ENCODE peak calls at places on chromosome 5, in nine cellular contexts. One of them, this sample, is unnamed.

GRCh38 chr5:89729623-89730390 is 679.7 kb downstream of the CETN3 start:
- DNase-seq in endothelial cell of umbilical vein: peak
- DNase-seq in aorta: no peak
- DNase-seq in CD8-positive, alpha-beta T cell: no peak
- DNase-seq in prostate gland: no peak
- DNase-seq in psoas muscle: no peak
- DNase-seq in coronary artery: no peak
- DNase-seq in right atrium auricular region: no peak
- DNase-seq in mammary epithelial cell: peak
- DNase-seq in this sample: no peak

GRCh38 chr5:135887447-135887864 is 8.2 kb downstream of the IL9 start:
- DNase-seq in CD8-positive, alpha-beta T cell: peak
- DNase-seq in right atrium auricular region: peak
- DNase-seq in prostate gland: peak
- DNase-seq in coronary artery: no peak
- DNase-seq in mammary epithelial cell: peak
- DNase-seq in endothelial cell of umbilical vein: peak
- DNase-seq in aorta: no peak
- DNase-seq in psoas muscle: peak
- DNase-seq in this sample: peak

GRCh38 chr5:133825631-133826289 is 142.7 kb downstream of the C5orf15 start:
- DNase-seq in coronary artery: no peak
- DNase-seq in right atrium auricular region: no peak
- DNase-seq in psoas muscle: peak
- DNase-seq in aorta: no peak
- DNase-seq in mammary epithelial cell: no peak
- DNase-seq in endothelial cell of umbilical vein: no peak
- DNase-seq in prostate gland: no peak
- DNase-seq in CD8-positive, alpha-beta T cell: peak
- DNase-seq in this sample: peak

GRCh38 chr5:174636081-174636480 is 88.3 kb upstream of the MSX2 start:
- DNase-seq in prostate gland: peak
- DNase-seq in right atrium auricular region: no peak
- DNase-seq in coronary artery: no peak
- DNase-seq in psoas muscle: no peak
- DNase-seq in CD8-positive, alpha-beta T cell: no peak
- DNase-seq in mammary epithelial cell: no peak
- DNase-seq in endothelial cell of umbilical vein: no peak
- DNase-seq in aorta: no peak
- DNase-seq in this sample: no peak

GRCh38 chr5:134512661-134512999 is 12.8 kb upstream of the JADE2 start:
- DNase-seq in prostate gland: no peak
- DNase-seq in mammary epithelial cell: no peak
- DNase-seq in CD8-positive, alpha-beta T cell: no peak
- DNase-seq in endothelial cell of umbilical vein: no peak
- DNase-seq in aorta: peak
- DNase-seq in psoas muscle: no peak
- DNase-seq in coronary artery: no peak
- DNase-seq in right atrium auricular region: no peak
- DNase-seq in this sample: no peak

GRCh38 chr5:9358961-9359686 is 186.8 kb downstream of the SEMA5A start:
- DNase-seq in aorta: no peak
- DNase-seq in endothelial cell of umbilical vein: peak
- DNase-seq in prostate gland: no peak
- DNase-seq in right atrium auricular region: no peak
- DNase-seq in mammary epithelial cell: peak
- DNase-seq in CD8-positive, alpha-beta T cell: no peak
- DNase-seq in coronary artery: no peak
- DNase-seq in psoas muscle: no peak
- DNase-seq in this sample: no peak

GRCh38 chr5:94463739-94464138 is 154.7 kb downstream of the KIAA0825 start:
- DNase-seq in mammary epithelial cell: no peak
- DNase-seq in prostate gland: no peak
- DNase-seq in endothelial cell of umbilical vein: no peak
- DNase-seq in aorta: no peak
- DNase-seq in psoas muscle: no peak
- DNase-seq in right atrium auricular region: no peak
- DNase-seq in coronary artery: no peak
- DNase-seq in CD8-positive, alpha-beta T cell: no peak
- DNase-seq in this sample: no peak

GRCh38 chr5:132668706-132669454 is 4.9 kb upstream of the IL4 start:
- DNase-seq in aorta: no peak
- DNase-seq in CD8-positive, alpha-beta T cell: no peak
- DNase-seq in psoas muscle: no peak
- DNase-seq in endothelial cell of umbilical vein: no peak
- DNase-seq in prostate gland: no peak
- DNase-seq in right atrium auricular region: no peak
- DNase-seq in coronary artery: peak
- DNase-seq in mammary epithelial cell: no peak
- DNase-seq in this sample: no peak

GRCh38 chr5:16936150-16937022 is at the start of gene MYO10:
- DNase-seq in right atrium auricular region: peak
- DNase-seq in prostate gland: peak
- DNase-seq in CD8-positive, alpha-beta T cell: no peak
- DNase-seq in psoas muscle: peak
- DNase-seq in coronary artery: peak
- DNase-seq in aorta: peak
- DNase-seq in endothelial cell of umbilical vein: peak
- DNase-seq in mammary epithelial cell: peak
- DNase-seq in this sample: no peak

GRCh38 chr5:78103226-78103722 is 191.2 kb downstream of the AP3B1 start:
- DNase-seq in mammary epithelial cell: no peak
- DNase-seq in CD8-positive, alpha-beta T cell: no peak
- DNase-seq in coronary artery: no peak
- DNase-seq in prostate gland: no peak
- DNase-seq in psoas muscle: no peak
- DNase-seq in aorta: no peak
- DNase-seq in right atrium auricular region: no peak
- DNase-seq in endothelial cell of umbilical vein: no peak
- DNase-seq in this sample: no peak

GRCh38 chr5:122680623-122681350 is 94.1 kb upstream of the SNX2 start:
- DNase-seq in aorta: no peak
- DNase-seq in psoas muscle: no peak
- DNase-seq in mammary epithelial cell: no peak
- DNase-seq in CD8-positive, alpha-beta T cell: no peak
- DNase-seq in coronary artery: no peak
- DNase-seq in endothelial cell of umbilical vein: no peak
- DNase-seq in prostate gland: no peak
- DNase-seq in right atrium auricular region: no peak
- DNase-seq in this sample: no peak

GRCh38 chr5:159953609-159954008 is 37.3 kb downstream of the ADRA1B start:
- DNase-seq in psoas muscle: no peak
- DNase-seq in endothelial cell of umbilical vein: no peak
- DNase-seq in right atrium auricular region: no peak
- DNase-seq in aorta: no peak
- DNase-seq in mammary epithelial cell: no peak
- DNase-seq in prostate gland: no peak
- DNase-seq in coronary artery: no peak
- DNase-seq in CD8-positive, alpha-beta T cell: no peak
- DNase-seq in this sample: no peak
- H3K4me3 ChIP-seq in psoas muscle: no peak
- H3K4me3 ChIP-seq in endothelial cell of umbilical vein: no peak
- H3K4me3 ChIP-seq in right atrium auricular region: no peak
- H3K4me3 ChIP-seq in aorta: no peak
- H3K4me3 ChIP-seq in mammary epithelial cell: no peak
- H3K4me3 ChIP-seq in prostate gland: no peak
- H3K4me3 ChIP-seq in coronary artery: no peak
- H3K4me3 ChIP-seq in CD8-positive, alpha-beta T cell: no peak
- H3K4me3 ChIP-seq in this sample: no peak

DNA sequence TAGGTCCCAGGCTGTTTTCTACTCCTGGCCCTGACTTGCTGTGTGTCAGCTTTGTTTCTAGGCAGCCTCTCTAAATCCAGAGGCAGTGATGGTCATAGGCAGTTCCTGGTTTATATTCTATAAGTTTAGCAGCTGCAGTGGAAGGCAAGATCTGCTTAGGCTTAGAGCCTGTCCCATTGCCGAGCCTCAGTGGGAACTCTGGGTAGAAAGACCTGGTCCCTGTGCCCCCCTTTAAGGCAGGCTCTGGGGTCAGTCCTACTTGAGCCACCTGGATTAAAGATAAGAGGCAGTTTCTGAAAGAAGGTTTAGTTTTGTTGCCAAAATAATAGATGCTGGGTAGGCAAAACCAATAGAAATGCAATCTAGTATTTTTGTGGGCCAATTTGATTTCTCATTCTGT is 13.6 kb downstream of the MCCC2 start:
- DNase-seq in endothelial cell of umbilical vein: no peak
- DNase-seq in aorta: no peak
- DNase-seq in CD8-positive, alpha-beta T cell: no peak
- DNase-seq in right atrium auricular region: no peak
- DNase-seq in coronary artery: no peak
- DNase-seq in prostate gland: no peak
- DNase-seq in psoas muscle: no peak
- DNase-seq in mammary epithelial cell: no peak
- DNase-seq in this sample: no peak
- H3K4me3 ChIP-seq in endothelial cell of umbilical vein: no peak
- H3K4me3 ChIP-seq in aorta: no peak
- H3K4me3 ChIP-seq in CD8-positive, alpha-beta T cell: no peak
- H3K4me3 ChIP-seq in right atrium auricular region: no peak
- H3K4me3 ChIP-seq in coronary artery: no peak
- H3K4me3 ChIP-seq in prostate gland: no peak
- H3K4me3 ChIP-seq in psoas muscle: no peak
- H3K4me3 ChIP-seq in mammary epithelial cell: no peak
- H3K4me3 ChIP-seq in this sample: no peak

GRCh38 chr5:156942064-156942463 is 21.0 kb downstream of the TIMD4 start:
- DNase-seq in CD8-positive, alpha-beta T cell: no peak
- DNase-seq in mammary epithelial cell: no peak
- DNase-seq in right atrium auricular region: no peak
- DNase-seq in psoas muscle: no peak
- DNase-seq in coronary artery: no peak
- DNase-seq in aorta: no peak
- DNase-seq in endothelial cell of umbilical vein: no peak
- DNase-seq in prostate gland: no peak
- DNase-seq in this sample: no peak
- H3K4me3 ChIP-seq in CD8-positive, alpha-beta T cell: no peak
- H3K4me3 ChIP-seq in mammary epithelial cell: no peak
- H3K4me3 ChIP-seq in right atrium auricular region: no peak
- H3K4me3 ChIP-seq in psoas muscle: no peak
- H3K4me3 ChIP-seq in coronary artery: no peak
- H3K4me3 ChIP-seq in aorta: no peak
- H3K4me3 ChIP-seq in endothelial cell of umbilical vein: no peak
- H3K4me3 ChIP-seq in prostate gland: no peak
- H3K4me3 ChIP-seq in this sample: no peak

GRCh38 chr5:72117281-72117680 is 10.0 kb downstream of the MAP1B start:
- DNase-seq in endothelial cell of umbilical vein: no peak
- DNase-seq in aorta: no peak
- DNase-seq in coronary artery: no peak
- DNase-seq in mammary epithelial cell: no peak
- DNase-seq in CD8-positive, alpha-beta T cell: no peak
- DNase-seq in psoas muscle: no peak
- DNase-seq in prostate gland: no peak
- DNase-seq in right atrium auricular region: no peak
- DNase-seq in this sample: no peak
- H3K4me3 ChIP-seq in endothelial cell of umbilical vein: no peak
- H3K4me3 ChIP-seq in aorta: no peak
- H3K4me3 ChIP-seq in coronary artery: peak
- H3K4me3 ChIP-seq in mammary epithelial cell: no peak
- H3K4me3 ChIP-seq in CD8-positive, alpha-beta T cell: no peak
- H3K4me3 ChIP-seq in psoas muscle: no peak
- H3K4me3 ChIP-seq in prostate gland: no peak
- H3K4me3 ChIP-seq in right atrium auricular region: no peak
- H3K4me3 ChIP-seq in this sample: no peak

GRCh38 chr5:54756796-54757402 is 228.5 kb downstream of the ESM1 start:
- DNase-seq in prostate gland: no peak
- DNase-seq in CD8-positive, alpha-beta T cell: no peak
- DNase-seq in aorta: no peak
- DNase-seq in endothelial cell of umbilical vein: no peak
- DNase-seq in coronary artery: no peak
- DNase-seq in mammary epithelial cell: peak
- DNase-seq in psoas muscle: no peak
- DNase-seq in right atrium auricular region: no peak
- DNase-seq in this sample: no peak
- H3K4me3 ChIP-seq in prostate gland: no peak
- H3K4me3 ChIP-seq in CD8-positive, alpha-beta T cell: no peak
- H3K4me3 ChIP-seq in aorta: no peak
- H3K4me3 ChIP-seq in endothelial cell of umbilical vein: no peak
- H3K4me3 ChIP-seq in coronary artery: no peak
- H3K4me3 ChIP-seq in mammary epithelial cell: no peak
- H3K4me3 ChIP-seq in psoas muscle: no peak
- H3K4me3 ChIP-seq in right atrium auricular region: no peak
- H3K4me3 ChIP-seq in this sample: no peak

DNA sequence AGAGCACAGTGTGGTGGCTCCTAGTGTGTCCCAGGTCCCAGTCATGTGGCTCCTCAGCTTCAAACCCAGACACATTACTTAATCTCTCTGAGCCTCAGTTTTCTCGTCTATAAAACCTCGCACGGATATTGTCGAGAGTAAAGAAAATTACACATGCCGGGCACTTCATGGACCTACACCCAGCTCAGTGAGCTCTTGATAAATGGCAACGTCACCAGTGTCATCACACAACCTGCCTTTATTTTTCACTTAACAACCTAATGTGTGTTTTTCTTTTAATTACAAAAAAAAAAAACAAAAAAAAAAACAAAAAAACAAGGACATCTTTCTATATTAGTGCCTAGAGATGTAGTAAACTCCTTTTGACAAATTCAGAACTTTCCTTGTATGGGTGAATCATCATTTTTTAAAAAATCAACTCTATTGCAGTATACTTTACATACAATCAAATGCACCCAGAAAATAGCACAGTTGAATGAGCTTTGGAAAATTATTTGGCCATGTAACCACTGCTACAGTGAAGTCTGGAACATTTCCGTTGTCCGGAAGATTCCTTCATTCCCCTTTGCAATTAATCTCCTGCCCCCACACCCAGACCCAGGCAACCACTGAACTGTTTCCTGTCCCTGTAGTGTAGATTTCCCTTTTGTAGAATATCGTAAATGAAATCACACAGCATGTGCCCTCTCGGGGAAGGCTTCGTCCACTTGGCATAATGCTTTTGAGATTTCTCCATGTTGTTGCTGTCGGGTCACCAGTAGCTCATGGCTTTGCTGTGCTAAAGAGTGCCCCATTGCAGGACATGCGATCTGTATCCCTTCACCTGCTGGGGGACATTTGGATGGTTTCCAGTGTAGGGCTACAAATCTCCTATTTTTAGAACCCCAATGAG is 100.4 kb upstream of the LARP1 start:
- DNase-seq in CD8-positive, alpha-beta T cell: no peak
- DNase-seq in psoas muscle: no peak
- DNase-seq in coronary artery: no peak
- DNase-seq in mammary epithelial cell: no peak
- DNase-seq in prostate gland: no peak
- DNase-seq in endothelial cell of umbilical vein: peak
- DNase-seq in aorta: no peak
- DNase-seq in right atrium auricular region: no peak
- DNase-seq in this sample: no peak
- H3K4me3 ChIP-seq in CD8-positive, alpha-beta T cell: no peak
- H3K4me3 ChIP-seq in psoas muscle: peak
- H3K4me3 ChIP-seq in coronary artery: peak
- H3K4me3 ChIP-seq in mammary epithelial cell: no peak
- H3K4me3 ChIP-seq in prostate gland: no peak
- H3K4me3 ChIP-seq in endothelial cell of umbilical vein: peak
- H3K4me3 ChIP-seq in aorta: no peak
- H3K4me3 ChIP-seq in right atrium auricular region: peak
- H3K4me3 ChIP-seq in this sample: no peak

GRCh38 chr5:146059349-146060220 is 45.8 kb downstream of the PLAC8L1 start:
- DNase-seq in mammary epithelial cell: no peak
- DNase-seq in psoas muscle: no peak
- DNase-seq in aorta: no peak
- DNase-seq in coronary artery: no peak
- DNase-seq in CD8-positive, alpha-beta T cell: no peak
- DNase-seq in endothelial cell of umbilical vein: no peak
- DNase-seq in prostate gland: no peak
- DNase-seq in right atrium auricular region: peak
- DNase-seq in this sample: no peak
- H3K4me3 ChIP-seq in mammary epithelial cell: no peak
- H3K4me3 ChIP-seq in psoas muscle: no peak
- H3K4me3 ChIP-seq in aorta: no peak
- H3K4me3 ChIP-seq in coronary artery: no peak
- H3K4me3 ChIP-seq in CD8-positive, alpha-beta T cell: no peak
- H3K4me3 ChIP-seq in endothelial cell of umbilical vein: no peak
- H3K4me3 ChIP-seq in prostate gland: no peak
- H3K4me3 ChIP-seq in right atrium auricular region: peak
- H3K4me3 ChIP-seq in this sample: no peak

This sample was measured in Jurkat, Clone E6-1.